ENCODE peak calls at places on chromosomes 3 and 15, in eight cellular contexts. H is suprapubic skin, U is HepG2, B is breast epithelium, C is transverse colon, L is sigmoid colon, I is HCT116, K is stomach. M is an unnamed sample.
A peak's percentile ranks its signal among the peaks of the same experiment; 100 is the strongest.

GRCh38 chr3:53970656-53971055 is 79.0 kb upstream of the SELENOK start:
- DNase-seq in H (no peak), U (no peak), B (no peak), C (no peak), L (no peak), I (no peak), K (no peak), M (no peak)

GRCh38 chr15:77541421-77542181 is 91.1 kb downstream of the LINGO1 start:
- DNase-seq in H (no peak), U (no peak), B (no peak), C (no peak), L (peak; percentile 61), I (no peak), K (peak; percentile 42), M (no peak)

GRCh38 chr3:4583441-4583840 is 90.3 kb downstream of the ITPR1 start:
- DNase-seq in H (no peak), U (no peak), B (no peak), C (no peak), L (peak; percentile 66), I (no peak), K (no peak), M (no peak)

GRCh38 chr3:104951426-104951825 is 415.3 kb upstream of the ALCAM start:
- DNase-seq in H (no peak), U (no peak), B (no peak), C (no peak), L (no peak), I (no peak), K (no peak), M (no peak)

GRCh38 chr3:139758654-139759291 is 81.0 kb upstream of the NMNAT3 start:
- DNase-seq in H (no peak), U (no peak), B (no peak), C (no peak), L (no peak), I (no peak), K (no peak), M (no peak)

GRCh38 chr3:154120903-154121235 is 321 bp upstream of the ARHGEF26 start:
- DNase-seq in H (no peak), U (no peak), B (no peak), C (no peak), L (no peak), I (no peak), K (no peak), M (no peak)

GRCh38 chr15:65421360-65422215 is 1.2 kb downstream of the IGDCC4 start:
- DNase-seq in H (peak; percentile 65), U (no peak), B (no peak), C (peak; percentile 19), L (peak; percentile 66), I (no peak), K (no peak), M (peak; percentile 63)

GRCh38 chr3:121592856-121593702 is at the start of gene FBXO40:
- DNase-seq in H (no peak), U (no peak), B (no peak), C (peak; percentile 45), L (no peak), I (no peak), K (no peak), M (no peak)

GRCh38 chr3:131356006-131356405 is 25.6 kb upstream of the NUDT16 start:
- DNase-seq in H (no peak), U (no peak), B (no peak), C (no peak), L (no peak), I (no peak), K (no peak), M (no peak)

GRCh38 chr15:74901612-74902063 is 5.0 kb downstream of the FAM219B start:
- DNase-seq in H (no peak), U (peak; percentile 49), B (peak; percentile 63), C (peak; percentile 76), L (peak; percentile 83), I (no peak), K (peak; percentile 74), M (peak; percentile 62)

GRCh38 chr3:71225285-71225684 is 358.2 kb downstream of the FOXP1 start:
- DNase-seq in H (no peak), U (no peak), B (no peak), C (no peak), L (no peak), I (no peak), K (no peak), M (no peak)

GRCh38 chr3:186241910-186242821 is 119.9 kb downstream of the DGKG start:
- DNase-seq in H (no peak), U (peak; percentile 92), B (no peak), C (peak; percentile 70), L (peak; percentile 79), I (peak; percentile 80), K (peak; percentile 76), M (peak; percentile 57)

GRCh38 chr15:88630798-88631463 is 7.9 kb upstream of the ISG20 start:
- DNase-seq in H (no peak), U (no peak), B (no peak), C (peak; percentile 3), L (peak; percentile 12), I (no peak), K (no peak), M (no peak)

GRCh38 chr3:49883992-49884391 is 14.3 kb upstream of the CAMKV start:
- DNase-seq in H (no peak), U (no peak), B (no peak), C (no peak), L (no peak), I (no peak), K (no peak), M (no peak)

GRCh38 chr3:129106866-129107565 is 14.6 kb downstream of the RAB43 start:
- DNase-seq in H (no peak), U (no peak), B (peak; percentile 68), C (peak; percentile 51), L (no peak), I (no peak), K (peak; percentile 44), M (no peak)

GRCh38 chr3:139310474-139310933 is 33.3 kb upstream of the MRPS22 start:
- DNase-seq in H (no peak), U (no peak), B (no peak), C (no peak), L (no peak), I (peak; percentile 94), K (no peak), M (no peak)

GRCh38 chr15:64699767-64700388 is 75.5 kb downstream of the RBPMS2 start:
- DNase-seq in H (peak; percentile 76), U (no peak), B (no peak), C (no peak), L (no peak), I (no peak), K (peak; percentile 30), M (no peak)

GRCh38 chr3:47848599-47849117 is 45.7 kb downstream of the DHX30 start:
- DNase-seq in H (no peak), U (no peak), B (no peak), C (no peak), L (no peak), I (no peak), K (no peak), M (no peak)

GRCh38 chr3:2879587-2879986 is 230.6 kb downstream of the IL5RA start:
- DNase-seq in H (no peak), U (no peak), B (no peak), C (no peak), L (no peak), I (no peak), K (no peak), M (no peak)

DNA sequence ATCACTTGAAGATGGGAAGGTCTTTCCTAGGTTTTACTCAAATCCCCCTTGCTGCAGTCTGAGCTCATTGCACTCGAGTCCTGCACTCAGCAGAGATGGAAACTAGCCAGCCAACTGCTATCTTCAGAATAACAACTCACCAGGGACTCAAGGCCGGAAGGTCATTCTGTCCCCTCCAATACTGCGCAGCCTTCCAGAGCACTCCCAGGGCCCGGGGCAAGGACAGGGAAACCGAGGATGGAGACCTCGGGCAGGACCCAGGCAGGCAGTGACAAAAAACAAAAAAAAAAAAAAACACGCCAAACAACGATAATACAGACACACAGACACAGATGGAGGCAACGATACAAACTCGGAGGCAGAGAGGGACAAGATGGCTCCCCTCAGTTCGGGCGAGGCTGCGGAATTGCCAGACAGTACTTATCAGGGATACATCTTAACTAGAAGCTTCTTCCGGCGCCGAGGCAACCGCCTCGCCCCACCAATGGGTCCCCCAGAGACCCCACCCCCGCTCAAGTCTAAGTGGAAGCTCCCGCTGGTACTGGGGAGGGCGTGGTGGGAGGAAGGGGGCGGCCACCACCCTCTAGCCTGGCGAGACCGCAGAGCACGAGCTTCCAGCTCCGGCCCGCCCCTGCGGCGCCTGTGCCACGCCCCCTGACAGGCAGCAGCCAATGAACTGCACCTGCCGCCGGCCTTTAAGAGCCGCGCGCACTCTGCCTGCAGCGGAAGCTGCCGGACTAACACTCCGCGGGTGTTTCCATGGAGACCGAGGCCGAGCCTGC is 7.0 kb upstream of the MAP1A start:
- DNase-seq in H (peak; percentile 98), U (peak; percentile 97), B (peak; percentile 93), C (peak; percentile 98), L (peak; percentile 100), I (peak; percentile 93), K (peak; percentile 99), M (peak; percentile 95)
- TF ChIP-seq POLR2A in H (no peak), U (peak; percentile 54), B (no peak), C (peak; percentile 42), L (peak; percentile 76), I (peak; percentile 28), K (no peak), M (peak; percentile 47)

GRCh38 chr3:25592510-25592968 is 72.2 kb downstream of the TOP2B start:
- DNase-seq in H (no peak), U (peak; percentile 74), B (no peak), C (no peak), L (peak; percentile 67), I (peak; percentile 33), K (no peak), M (no peak)
- TF ChIP-seq POLR2AphosphoS5 in H (no peak), U (no peak), B (no peak), C (no peak), L (no peak), I (no peak), K (no peak), M (no peak)

GRCh38 chr3:42490243-42490642 is 12.2 kb upstream of the VIPR1 start:
- DNase-seq in H (peak; percentile 66), U (no peak), B (peak; percentile 92), C (peak; percentile 65), L (peak; percentile 64), I (peak; percentile 59), K (peak; percentile 97), M (no peak)
- TF ChIP-seq POLR2A in H (no peak), U (no peak), B (no peak), C (no peak), L (no peak), I (no peak), K (no peak), M (no peak)

GRCh38 chr3:14650193-14650592 is 1.4 kb upstream of the CCDC174 start:
- DNase-seq in H (no peak), U (no peak), B (no peak), C (no peak), L (no peak), I (no peak), K (no peak), M (no peak)

GRCh38 chr3:14647976-14648955 is 3.3 kb upstream of the CCDC174 start:
- DNase-seq in H (no peak), U (no peak), B (no peak), C (no peak), L (no peak), I (no peak), K (no peak), M (no peak)

GRCh38 chr3:14649466-14649865 is 2.1 kb upstream of the CCDC174 start:
- DNase-seq in H (no peak), U (no peak), B (no peak), C (no peak), L (no peak), I (no peak), K (no peak), M (no peak)

GRCh38 chr3:14646589-14647413 is 4.8 kb upstream of the CCDC174 start:
- DNase-seq in H (no peak), U (no peak), B (no peak), C (no peak), L (no peak), I (no peak), K (no peak), M (no peak)

GRCh38 chr3:14651440-14652251 is at the start of gene CCDC174:
- DNase-seq in H (peak; percentile 96), U (peak; percentile 99), B (peak; percentile 93), C (peak; percentile 97), L (peak; percentile 98), I (peak; percentile 99), K (peak; percentile 94), M (peak; percentile 71)
- TF ChIP-seq POLR2AphosphoS5 in H (peak; percentile 3), U (peak; percentile 91), B (peak; percentile 99), C (peak; percentile 92), L (peak; percentile 99), I (peak; percentile 85), K (peak; percentile 98), M (peak; percentile 98)

M was measured in GM12891.